ENCODE peak calls at places on chromosome 3, in seven cellular contexts. P is HFFc6, Y is body of pancreas, B is brain microvascular endothelial cell, K is K562, Z is aorta, H is BE2C. D is an unnamed sample.

GRCh38 chr3:151278223-151278622 is at the start of gene P2RY14:
- DNase-seq in P (no peak), Y (no peak), B (no peak), K (no peak), Z (no peak), H (no peak), D (no peak)

GRCh38 chr3:35616346-35616745 is 23.0 kb upstream of the ARPP21 start:
- DNase-seq in P (no peak), Y (no peak), B (no peak), K (no peak), Z (no peak), H (no peak), D (no peak)

GRCh38 chr3:122390665-122391064 is 6.7 kb downstream of the FAM162A start:
- DNase-seq in P (no peak), Y (no peak), B (no peak), K (peak), Z (no peak), H (no peak), D (no peak)

GRCh38 chr3:35946857-35947514 is 307.7 kb downstream of the ARPP21 start:
- DNase-seq in P (no peak), Y (peak), B (no peak), K (no peak), Z (no peak), H (peak), D (no peak)

GRCh38 chr3:16102905-16103364 is 71.5 kb upstream of the GALNT15 start:
- DNase-seq in P (peak), Y (no peak), B (peak), K (no peak), Z (no peak), H (no peak), D (no peak)

GRCh38 chr3:130316164-130316563 is 29.3 kb upstream of the COL6A5 start:
- DNase-seq in P (peak), Y (peak), B (no peak), K (no peak), Z (no peak), H (no peak), D (no peak)

GRCh38 chr3:128310286-128311058 is 156.2 kb downstream of the DNAJB8 start:
- DNase-seq in P (no peak), Y (peak), B (no peak), K (no peak), Z (no peak), H (no peak), D (no peak)

GRCh38 chr3:110138966-110139555 is 801.7 kb upstream of the DPPA4 start:
- DNase-seq in P (no peak), Y (no peak), B (no peak), K (no peak), Z (no peak), H (no peak), D (no peak)

GRCh38 chr3:48576647-48577046 is 13.1 kb upstream of the UCN2 start:
- DNase-seq in P (no peak), Y (no peak), B (no peak), K (no peak), Z (no peak), H (no peak), D (no peak)

GRCh38 chr3:172539273-172539672 is 16.0 kb upstream of the TNFSF10 start:
- DNase-seq in P (no peak), Y (no peak), B (no peak), K (no peak), Z (no peak), H (no peak), D (no peak)

GRCh38 chr3:9388142-9388541 is 9.3 kb upstream of the SETD5 start:
- DNase-seq in P (no peak), Y (no peak), B (no peak), K (no peak), Z (no peak), H (no peak), D (no peak)

GRCh38 chr3:30518201-30518864 is 88.1 kb upstream of the TGFBR2 start:
- DNase-seq in P (no peak), Y (peak), B (no peak), K (no peak), Z (peak), H (no peak), D (peak)